ENCODE peak calls at places on chromosomes 5 and 9, in six cellular contexts. V, W, E, L, R and S are unnamed samples.
A peak's percentile ranks its signal among the peaks of the same experiment; 100 is the strongest.

GRCh38 chr5:9877473-9877872 is 247.3 kb upstream of the TAS2R1 start:
- DNase-seq in L (no peak), E (no peak), V (no peak), R (no peak), W (no peak), S (no peak)

GRCh38 chr5:4580772-4581171 is 559.4 kb upstream of the ADAMTS16 start:
- DNase-seq in R (no peak), L (no peak), V (no peak), E (no peak), W (no peak), S (no peak)

GRCh38 chr5:43421450-43422133 is 9.4 kb upstream of the CCL28 start:
- DNase-seq in L (no peak), V (no peak), E (no peak), W (no peak), R (no peak), S (no peak)

GRCh38 chr5:59798862-59799667 is 94.5 kb downstream of the PDE4D start:
- DNase-seq in W (no peak), E (no peak), V (no peak), L (no peak), R (no peak), S (peak; percentile 57)

GRCh38 chr5:85656050-85656449 is 961.7 kb upstream of the COX7C start:
- DNase-seq in V (no peak), W (no peak), E (no peak), L (no peak), R (no peak), S (no peak)

GRCh38 chr9:122315534-122315933 is 50.9 kb downstream of the MRRF start:
- DNase-seq in L (no peak), V (no peak), E (no peak), R (no peak), W (no peak), S (no peak)

GRCh38 chr5:61737991-61738390 is 405.9 kb downstream of the ZSWIM6 start:
- DNase-seq in E (no peak), L (no peak), V (no peak), R (no peak), W (no peak), S (no peak)

GRCh38 chr5:131218392-131218791 is 45.5 kb upstream of the CDC42SE2 start:
- DNase-seq in R (no peak), L (no peak), W (no peak), E (no peak), V (no peak), S (no peak)